ENCODE peak calls at places on chromosomes 11 and 22, in four cellular contexts. L is K562, B is HL-60, O is GM12878. S is an unnamed sample.

GRCh38 chr11:35145249-35145648 is 6.3 kb downstream of the CD44 start:
- DNase-seq in L (peak), B (peak), O (peak), S (no peak)

GRCh38 chr11:115682101-115682500 is 177.9 kb upstream of the CADM1 start:
- DNase-seq in L (no peak), B (no peak), O (no peak), S (no peak)

GRCh38 chr22:17777005-17777716 is 2.9 kb upstream of the BID start:
- DNase-seq in L (peak), B (peak), O (peak), S (peak)

GRCh38 chr22:27726726-27727449 is 74.7 kb downstream of the MN1 start:
- DNase-seq in L (peak), B (no peak), O (no peak), S (no peak)

GRCh38 chr11:121559812-121560211 is 107.0 kb upstream of the SORL1-AS1 start:
- DNase-seq in L (no peak), B (no peak), O (no peak), S (no peak)

GRCh38 chr22:46884365-46884764 is 121.9 kb downstream of the TBC1D22A start:
- DNase-seq in L (no peak), B (no peak), O (no peak), S (no peak)

GRCh38 chr11:66866420-66867010 is 9.7 kb downstream of the LRFN4 start:
- DNase-seq in L (no peak), B (no peak), O (no peak), S (no peak)

GRCh38 chr22:18909556-18909955 is 3.4 kb downstream of the DGCR6 start:
- DNase-seq in L (no peak), B (no peak), O (no peak), S (no peak)

GRCh38 chr11:2570211-2570811 is 125.5 kb downstream of the KCNQ1 start:
- DNase-seq in L (no peak), B (no peak), O (no peak), S (no peak)

GRCh38 chr11:119422505-119423416 is at the start of gene THY1:
- DNase-seq in L (no peak), B (no peak), O (no peak), S (no peak)

DNA sequence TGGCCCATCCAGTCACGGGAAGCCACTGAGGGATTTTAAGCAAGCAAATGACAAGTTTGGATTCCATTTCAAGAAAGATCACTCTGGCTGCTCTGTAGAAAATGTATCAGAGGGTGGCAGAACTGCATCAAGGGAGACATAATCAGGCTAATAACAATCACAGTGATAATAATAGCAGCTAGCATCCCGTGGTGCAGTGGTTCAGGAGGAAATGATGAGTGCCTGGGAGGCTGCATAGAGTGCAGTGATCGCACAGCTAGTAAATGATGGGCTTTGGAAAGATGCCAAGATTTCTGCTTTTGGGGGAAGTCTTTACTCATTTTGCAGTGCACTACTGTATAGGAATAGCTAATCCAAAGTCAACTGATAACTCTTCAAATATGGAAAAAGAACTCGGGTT is 35.8 kb downstream of the TNRC6B start:
- DNase-seq in L (no peak), B (no peak), O (no peak), S (no peak)
- TF ChIP-seq POLR2AphosphoS5 in L (no peak), B (no peak), O (no peak), S (no peak)

GRCh38 chr11:62104816-62105610 is 18.8 kb upstream of the INCENP start:
- DNase-seq in L (peak), B (no peak), O (no peak), S (no peak)

GRCh38 chr11:62104001-62104400 is 19.8 kb upstream of the INCENP start:
- DNase-seq in L (no peak), B (no peak), O (no peak), S (no peak)

GRCh38 chr11:62108971-62109391 is 14.8 kb upstream of the INCENP start:
- DNase-seq in L (no peak), B (peak), O (no peak), S (no peak)

GRCh38 chr11:62105611-62106245 is 18.1 kb upstream of the INCENP start:
- DNase-seq in L (no peak), B (no peak), O (no peak), S (no peak)

DNA sequence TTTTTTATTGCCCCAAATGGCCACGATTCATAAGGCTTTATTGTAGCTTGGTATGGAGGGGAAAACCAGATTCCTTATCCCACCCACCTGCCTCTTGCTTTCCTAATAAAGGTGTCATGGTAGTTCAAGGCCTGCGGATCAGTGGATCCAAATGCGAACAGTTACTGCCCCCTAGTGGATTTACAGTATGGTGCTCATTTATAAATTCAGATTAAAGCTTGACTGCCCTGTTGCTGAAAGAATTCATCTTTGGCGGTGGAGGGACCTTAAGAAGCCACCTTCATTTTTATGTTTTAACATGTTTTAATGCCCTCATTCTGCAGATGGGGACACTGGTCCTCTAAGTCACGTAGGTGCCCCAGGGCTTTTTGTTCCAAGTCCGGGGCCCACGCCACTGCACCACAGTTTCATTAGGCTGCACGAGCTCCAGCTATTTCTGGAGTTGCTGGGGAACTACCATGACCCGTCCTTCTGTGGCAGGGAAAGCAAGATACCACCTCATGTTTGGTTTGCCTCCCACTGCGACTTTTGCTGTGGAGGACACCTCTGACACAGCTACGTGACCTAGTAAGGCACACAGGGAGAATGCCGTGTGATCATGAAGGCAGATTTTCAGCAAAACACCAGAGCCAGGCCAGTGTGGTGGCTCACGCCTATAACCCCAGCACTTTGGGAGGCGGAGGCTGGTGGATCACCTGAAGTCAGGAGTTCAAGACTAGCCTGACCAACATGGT is 15.6 kb upstream of the INCENP start:
- DNase-seq in L (peak), B (peak), O (peak), S (no peak)
- TF ChIP-seq SPI1 in L (no peak), B (no peak), O (no peak), S (no peak)

DNA sequence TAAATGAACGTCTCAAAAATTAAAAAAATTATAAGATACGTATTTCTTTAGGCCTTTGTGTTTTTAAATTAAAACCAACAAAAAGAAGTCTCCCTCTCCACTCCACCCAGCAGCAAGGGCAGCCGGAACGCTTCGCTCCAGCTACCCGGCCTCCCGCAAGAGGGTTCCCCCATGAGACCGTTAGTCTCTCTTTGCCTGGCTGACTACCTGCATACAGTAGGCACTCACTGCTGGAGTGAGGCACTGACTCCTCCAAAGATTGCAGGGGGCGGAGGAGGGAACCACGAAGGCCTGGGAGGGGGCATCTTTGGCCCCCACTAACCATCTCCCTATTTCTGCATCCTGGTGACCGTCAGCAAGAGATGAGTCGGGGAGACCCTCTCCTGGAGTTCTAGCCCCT is 10.1 kb downstream of the CBX6 start:
- DNase-seq in L (no peak), B (no peak), O (no peak), S (no peak)
- TF ChIP-seq POLR2AphosphoS5 in L (no peak), B (no peak), O (no peak), S (no peak)

DNA sequence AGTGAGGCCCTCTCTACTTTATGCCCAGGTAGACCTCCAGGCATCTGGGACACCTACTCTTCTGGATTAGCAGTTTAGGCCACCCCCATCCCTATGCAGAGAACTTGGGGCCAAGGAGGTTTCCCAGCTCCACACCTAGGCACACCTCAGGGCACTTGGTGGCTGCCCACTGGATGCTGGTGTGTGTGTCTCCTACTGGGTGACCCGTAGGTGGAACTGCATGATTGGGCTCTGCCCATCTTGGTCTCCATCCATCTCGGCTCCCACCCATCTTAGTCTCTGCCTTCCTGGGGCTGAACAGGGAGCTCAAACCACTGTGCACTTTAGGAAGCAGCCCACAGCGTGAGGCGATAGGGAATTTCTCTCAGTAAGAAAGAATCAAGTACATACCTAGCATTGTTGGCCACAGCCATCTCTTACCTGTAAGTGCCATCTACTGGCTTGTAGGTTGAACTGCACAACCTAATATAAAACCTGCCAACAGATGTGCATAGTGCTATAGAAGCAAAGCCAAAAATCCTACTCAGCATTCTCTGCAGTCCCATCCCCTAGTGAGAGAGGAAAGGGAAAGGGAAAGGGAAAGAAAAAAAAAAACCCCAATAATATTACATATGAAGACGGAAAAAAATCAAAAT is 61.6 kb upstream of the PTPN5 start:
- DNase-seq in L (no peak), B (no peak), O (no peak), S (no peak)
- TF ChIP-seq SPI1 in L (no peak), B (no peak), O (no peak), S (no peak)

DNA sequence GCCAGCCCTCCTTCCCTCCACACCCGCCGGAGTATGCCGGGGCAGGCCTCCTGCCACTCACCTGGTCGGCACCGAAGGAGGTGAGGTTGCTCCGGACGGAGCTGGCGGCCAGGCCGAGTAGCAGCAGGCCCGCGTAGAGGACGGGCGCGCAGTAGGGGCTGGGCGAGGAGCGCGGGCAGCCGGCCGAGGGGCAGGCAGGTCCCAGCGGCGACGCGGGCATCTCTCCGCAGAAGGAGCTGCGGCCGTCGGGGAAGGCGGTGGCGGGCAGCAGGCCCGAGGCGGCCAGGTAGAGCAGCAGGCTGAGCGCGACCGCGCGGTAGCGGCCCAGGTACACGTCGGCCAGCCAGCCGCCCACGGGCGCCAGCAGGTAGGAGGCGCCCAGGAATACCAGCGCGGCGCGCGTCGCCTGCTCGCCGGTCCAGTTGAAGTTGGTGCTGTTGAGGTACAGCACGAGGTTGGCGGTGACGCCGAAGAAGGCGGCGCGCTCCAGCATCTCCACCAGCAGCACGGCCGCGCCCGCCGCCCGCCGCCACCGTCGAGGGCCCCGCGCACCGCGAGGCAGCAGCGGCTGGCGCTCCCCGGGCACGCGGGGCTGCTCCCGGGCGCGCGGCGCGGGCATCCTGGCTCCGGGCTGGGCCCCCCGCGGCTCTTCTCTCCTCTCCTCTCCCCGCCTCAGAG is 904 bp downstream of the SLC15A3 start:
- DNase-seq in L (no peak), B (no peak), O (no peak), S (no peak)
- TF ChIP-seq POLR2AphosphoS5 in L (no peak), B (no peak), O (no peak), S (no peak)

GRCh38 chr11:6538892-6539291 is 41.8 kb downstream of the DNHD1 start:
- DNase-seq in L (no peak), B (no peak), O (no peak), S (no peak)
- TF ChIP-seq SPI1 in L (no peak), B (no peak), O (no peak), S (no peak)

DNA sequence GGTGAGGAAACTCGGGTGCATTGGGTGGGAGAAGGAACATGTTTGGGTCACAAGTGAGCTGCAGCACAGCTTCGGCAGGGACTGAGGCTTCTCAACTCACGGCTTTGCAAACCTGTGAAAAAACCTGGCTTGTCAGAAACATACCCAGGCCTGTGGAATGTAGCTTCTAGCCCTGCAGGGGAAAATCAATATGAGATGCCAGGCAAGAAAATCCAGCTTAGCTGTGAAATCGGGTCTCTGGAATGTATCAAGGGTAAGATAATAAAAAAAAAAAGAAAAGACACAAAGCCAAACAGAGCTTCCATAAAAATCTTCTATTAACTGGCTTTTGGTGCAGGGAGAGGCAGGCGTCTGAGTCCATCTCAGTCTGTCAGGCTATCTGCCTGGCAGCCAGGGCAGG is 28.5 kb downstream of the UQCR10 start:
- DNase-seq in L (no peak), B (no peak), O (no peak), S (no peak)
- TF ChIP-seq POLR2AphosphoS5 in L (no peak), B (no peak), O (no peak), S (no peak)

DNA sequence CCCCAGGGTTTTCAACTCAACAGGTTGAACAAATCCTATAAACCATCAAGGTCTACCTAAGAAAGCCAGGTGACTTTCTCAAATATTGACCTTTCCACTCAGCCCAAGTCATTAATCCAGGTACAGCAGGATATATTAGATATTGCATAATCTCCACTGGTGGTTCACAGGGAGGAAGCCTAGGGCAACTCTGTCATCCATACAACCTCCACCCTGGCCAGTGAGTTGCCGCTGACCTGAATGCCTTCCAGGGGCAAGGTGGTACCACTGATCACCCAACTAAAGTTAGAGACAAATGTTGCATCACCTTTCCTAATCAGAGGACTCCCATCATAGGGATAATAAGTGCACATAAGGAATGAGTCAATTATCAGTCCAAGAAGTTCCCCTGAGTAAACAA is 22.9 kb downstream of the GUCD1 start:
- DNase-seq in L (no peak), B (no peak), O (no peak), S (no peak)
- TF ChIP-seq SPI1 in L (no peak), B (no peak), O (no peak), S (no peak)

GRCh38 chr11:68354181-68354872 is 41.9 kb downstream of the LRP5 start:
- DNase-seq in L (no peak), B (no peak), O (no peak), S (no peak)
- TF ChIP-seq POLR2AphosphoS5 in L (no peak), B (no peak), O (no peak), S (no peak)

GRCh38 chr11:69301033-69301490 is 7.1 kb downstream of the MYEOV start:
- DNase-seq in L (no peak), B (no peak), O (no peak), S (no peak)
- TF ChIP-seq SPI1 in L (no peak), B (no peak), O (no peak), S (no peak)

S was measured in GM12891.